ENCODE peak calls at places on chromosomes 11 and 22, in six cellular contexts. One of them, this sample, is unnamed.

GRCh38 chr11:101407324-101407723 is 176.5 kb downstream of the TRPC6 start:
- DNase-seq in activated naive CD4-positive, alpha-beta T cell: no peak
- DNase-seq in fibroblast of pulmonary artery: no peak
- DNase-seq in GM20000: no peak
- DNase-seq in cardiac fibroblast: peak
- DNase-seq in HT1080: peak
- DNase-seq in this sample: peak

GRCh38 chr11:68076371-68077042 is 37.7 kb downstream of the TCIRG1 start:
- DNase-seq in fibroblast of pulmonary artery: no peak
- DNase-seq in cardiac fibroblast: no peak
- DNase-seq in HT1080: no peak
- DNase-seq in GM20000: no peak
- DNase-seq in activated naive CD4-positive, alpha-beta T cell: no peak
- DNase-seq in this sample: peak

GRCh38 chr11:5596611-5597201 is at the start of gene TRIM6:
- DNase-seq in HT1080: peak
- DNase-seq in fibroblast of pulmonary artery: peak
- DNase-seq in cardiac fibroblast: peak
- DNase-seq in activated naive CD4-positive, alpha-beta T cell: no peak
- DNase-seq in GM20000: peak
- DNase-seq in this sample: peak

GRCh38 chr11:8800498-8801110 is 110.4 kb upstream of the AKIP1 start:
- DNase-seq in HT1080: no peak
- DNase-seq in fibroblast of pulmonary artery: no peak
- DNase-seq in cardiac fibroblast: no peak
- DNase-seq in activated naive CD4-positive, alpha-beta T cell: no peak
- DNase-seq in GM20000: no peak
- DNase-seq in this sample: peak

GRCh38 chr11:127412234-127412633 is 411.7 kb upstream of the KIRREL3 start:
- DNase-seq in HT1080: no peak
- DNase-seq in GM20000: no peak
- DNase-seq in cardiac fibroblast: no peak
- DNase-seq in fibroblast of pulmonary artery: no peak
- DNase-seq in activated naive CD4-positive, alpha-beta T cell: no peak
- DNase-seq in this sample: no peak

GRCh38 chr11:70301191-70301590 is 30.7 kb downstream of the PPFIA1 start:
- DNase-seq in fibroblast of pulmonary artery: no peak
- DNase-seq in GM20000: no peak
- DNase-seq in cardiac fibroblast: no peak
- DNase-seq in activated naive CD4-positive, alpha-beta T cell: no peak
- DNase-seq in HT1080: no peak
- DNase-seq in this sample: no peak

GRCh38 chr11:96324912-96325311 is 18.1 kb downstream of the MAML2 start:
- DNase-seq in fibroblast of pulmonary artery: peak
- DNase-seq in HT1080: peak
- DNase-seq in activated naive CD4-positive, alpha-beta T cell: no peak
- DNase-seq in GM20000: no peak
- DNase-seq in cardiac fibroblast: peak
- DNase-seq in this sample: no peak

GRCh38 chr11:101817536-101817935 is 97.3 kb upstream of the CEP126 start:
- DNase-seq in GM20000: no peak
- DNase-seq in cardiac fibroblast: peak
- DNase-seq in HT1080: no peak
- DNase-seq in activated naive CD4-positive, alpha-beta T cell: no peak
- DNase-seq in fibroblast of pulmonary artery: no peak
- DNase-seq in this sample: peak

GRCh38 chr11:69667619-69668604 is 7.2 kb downstream of the LTO1 start:
- DNase-seq in GM20000: no peak
- DNase-seq in fibroblast of pulmonary artery: no peak
- DNase-seq in HT1080: no peak
- DNase-seq in cardiac fibroblast: no peak
- DNase-seq in activated naive CD4-positive, alpha-beta T cell: no peak
- DNase-seq in this sample: no peak

GRCh38 chr22:30444632-30445437 is 19.3 kb downstream of the MTFP1 start:
- DNase-seq in HT1080: peak
- DNase-seq in GM20000: peak
- DNase-seq in cardiac fibroblast: peak
- DNase-seq in activated naive CD4-positive, alpha-beta T cell: no peak
- DNase-seq in fibroblast of pulmonary artery: peak
- DNase-seq in this sample: peak

GRCh38 chr11:118915396-118915795 is 10.3 kb downstream of the BCL9L start:
- DNase-seq in activated naive CD4-positive, alpha-beta T cell: no peak
- DNase-seq in cardiac fibroblast: no peak
- DNase-seq in HT1080: no peak
- DNase-seq in GM20000: no peak
- DNase-seq in fibroblast of pulmonary artery: no peak
- DNase-seq in this sample: no peak

GRCh38 chr22:43526951-43527350 is 115.1 kb downstream of the MPPED1 start:
- DNase-seq in activated naive CD4-positive, alpha-beta T cell: no peak
- DNase-seq in GM20000: no peak
- DNase-seq in fibroblast of pulmonary artery: no peak
- DNase-seq in HT1080: no peak
- DNase-seq in cardiac fibroblast: no peak
- DNase-seq in this sample: no peak

GRCh38 chr11:20668844-20669832 is at the start of gene NELL1:
- DNase-seq in fibroblast of pulmonary artery: no peak
- DNase-seq in GM20000: no peak
- DNase-seq in HT1080: no peak
- DNase-seq in activated naive CD4-positive, alpha-beta T cell: no peak
- DNase-seq in cardiac fibroblast: no peak
- DNase-seq in this sample: no peak

GRCh38 chr11:122981388-122982264 is at the start of gene BSX:
- DNase-seq in HT1080: peak
- DNase-seq in cardiac fibroblast: peak
- DNase-seq in activated naive CD4-positive, alpha-beta T cell: peak
- DNase-seq in fibroblast of pulmonary artery: peak
- DNase-seq in GM20000: peak
- DNase-seq in this sample: peak

GRCh38 chr22:28027453-28028448 is 108.7 kb upstream of the PITPNB start:
- DNase-seq in activated naive CD4-positive, alpha-beta T cell: no peak
- DNase-seq in HT1080: no peak
- DNase-seq in fibroblast of pulmonary artery: peak
- DNase-seq in cardiac fibroblast: no peak
- DNase-seq in GM20000: no peak
- DNase-seq in this sample: no peak

GRCh38 chr11:122108192-122108799 is 7.7 kb downstream of the BLID start:
- DNase-seq in cardiac fibroblast: peak
- DNase-seq in GM20000: peak
- DNase-seq in HT1080: peak
- DNase-seq in fibroblast of pulmonary artery: peak
- DNase-seq in activated naive CD4-positive, alpha-beta T cell: no peak
- DNase-seq in this sample: peak

GRCh38 chr22:24189249-24190158 is 8.2 kb downstream of the SUSD2 start:
- DNase-seq in HT1080: peak
- DNase-seq in activated naive CD4-positive, alpha-beta T cell: no peak
- DNase-seq in fibroblast of pulmonary artery: peak
- DNase-seq in GM20000: peak
- DNase-seq in cardiac fibroblast: peak
- DNase-seq in this sample: peak

GRCh38 chr22:19571207-19571795 is 47.1 kb upstream of the CLDN5 start:
- DNase-seq in cardiac fibroblast: peak
- DNase-seq in GM20000: no peak
- DNase-seq in HT1080: no peak
- DNase-seq in fibroblast of pulmonary artery: peak
- DNase-seq in activated naive CD4-positive, alpha-beta T cell: no peak
- DNase-seq in this sample: peak

GRCh38 chr11:85787809-85788805 is 22.8 kb downstream of the SYTL2 start:
- DNase-seq in activated naive CD4-positive, alpha-beta T cell: no peak
- DNase-seq in fibroblast of pulmonary artery: no peak
- DNase-seq in GM20000: no peak
- DNase-seq in cardiac fibroblast: no peak
- DNase-seq in HT1080: peak
- DNase-seq in this sample: no peak

GRCh38 chr11:59429924-59430516 is 3.8 kb upstream of the OR5A2 start:
- DNase-seq in GM20000: peak
- DNase-seq in fibroblast of pulmonary artery: peak
- DNase-seq in activated naive CD4-positive, alpha-beta T cell: no peak
- DNase-seq in HT1080: peak
- DNase-seq in cardiac fibroblast: peak
- DNase-seq in this sample: peak

GRCh38 chr11:76266269-76266668 is 60.0 kb upstream of the WNT11 start:
- DNase-seq in fibroblast of pulmonary artery: peak
- DNase-seq in GM20000: no peak
- DNase-seq in HT1080: peak
- DNase-seq in activated naive CD4-positive, alpha-beta T cell: no peak
- DNase-seq in cardiac fibroblast: peak
- DNase-seq in this sample: peak

GRCh38 chr11:35814720-35815305 is 129.0 kb upstream of the LDLRAD3 start:
- DNase-seq in fibroblast of pulmonary artery: peak
- DNase-seq in activated naive CD4-positive, alpha-beta T cell: no peak
- DNase-seq in HT1080: no peak
- DNase-seq in cardiac fibroblast: peak
- DNase-seq in GM20000: no peak
- DNase-seq in this sample: no peak

GRCh38 chr11:1506981-1507380 is 20.4 kb upstream of the MOB2 start:
- DNase-seq in HT1080: no peak
- DNase-seq in activated naive CD4-positive, alpha-beta T cell: no peak
- DNase-seq in fibroblast of pulmonary artery: no peak
- DNase-seq in GM20000: no peak
- DNase-seq in cardiac fibroblast: no peak
- DNase-seq in this sample: no peak

GRCh38 chr11:68450711-68451110 is 9.8 kb upstream of the PPP6R3 start:
- DNase-seq in cardiac fibroblast: no peak
- DNase-seq in fibroblast of pulmonary artery: no peak
- DNase-seq in activated naive CD4-positive, alpha-beta T cell: no peak
- DNase-seq in HT1080: no peak
- DNase-seq in GM20000: no peak
- DNase-seq in this sample: no peak

GRCh38 chr11:14413307-14414072 is 54.5 kb upstream of the RRAS2 start:
- DNase-seq in cardiac fibroblast: peak
- DNase-seq in GM20000: no peak
- DNase-seq in fibroblast of pulmonary artery: peak
- DNase-seq in HT1080: peak
- DNase-seq in activated naive CD4-positive, alpha-beta T cell: no peak
- DNase-seq in this sample: peak

GRCh38 chr11:63445720-63446119 is 45.2 kb downstream of the PLAAT5 start:
- DNase-seq in fibroblast of pulmonary artery: peak
- DNase-seq in activated naive CD4-positive, alpha-beta T cell: no peak
- DNase-seq in GM20000: no peak
- DNase-seq in HT1080: peak
- DNase-seq in cardiac fibroblast: peak
- DNase-seq in this sample: peak

GRCh38 chr11:538431-539051 is 1.2 kb downstream of the LRRC56 start:
- DNase-seq in cardiac fibroblast: no peak
- DNase-seq in HT1080: no peak
- DNase-seq in fibroblast of pulmonary artery: no peak
- DNase-seq in activated naive CD4-positive, alpha-beta T cell: no peak
- DNase-seq in GM20000: no peak
- DNase-seq in this sample: no peak

GRCh38 chr11:79269923-79270322 is 170.9 kb downstream of the TENM4 start:
- DNase-seq in fibroblast of pulmonary artery: no peak
- DNase-seq in GM20000: no peak
- DNase-seq in HT1080: no peak
- DNase-seq in activated naive CD4-positive, alpha-beta T cell: no peak
- DNase-seq in cardiac fibroblast: no peak
- DNase-seq in this sample: no peak